ENCODE peak calls at places on chromosomes 11 and 22, in four cellular contexts. B is OCI-LY7, E is upper lobe of right lung, G is colonic mucosa. L is an unnamed sample.

GRCh38 chr22:19855504-19856409 is 1.1 kb upstream of the GNB1L start:
- DNase-seq in B (peak; percentile 84), E (peak; percentile 85), G (peak; percentile 57), L (peak; percentile 55)

GRCh38 chr11:117097567-117098268 is 510 bp downstream of the SIK3 start:
- DNase-seq in B (peak; percentile 66), E (peak; percentile 82), G (peak; percentile 45), L (peak; percentile 80)

GRCh38 chr22:50739894-50740293 is 1.9 kb downstream of the ACR start:
- DNase-seq in B (no peak), E (peak; percentile 60), G (no peak), L (no peak)

GRCh38 chr11:117595440-117595839 is 201.6 kb downstream of the DSCAML1 start:
- DNase-seq in B (peak; percentile 2), E (no peak), G (no peak), L (no peak)

GRCh38 chr22:28817919-28818859 is 17.8 kb upstream of the XBP1 start:
- DNase-seq in B (peak; percentile 46), E (peak; percentile 76), G (peak; percentile 84), L (peak; percentile 75)

GRCh38 chr11:35084817-35085424 is 54.0 kb upstream of the CD44 start:
- DNase-seq in B (no peak), E (no peak), G (no peak), L (no peak)

GRCh38 chr11:94398101-94398500 is 3.1 kb downstream of the GPR83 start:
- DNase-seq in B (no peak), E (no peak), G (no peak), L (no peak)

GRCh38 chr11:80163011-80163410 is 722.2 kb upstream of the TENM4 start:
- DNase-seq in B (no peak), E (no peak), G (no peak), L (no peak)

GRCh38 chr22:46062971-46063631 is 86.1 kb upstream of the WNT7B start:
- DNase-seq in B (no peak), E (peak; percentile 54), G (no peak), L (peak; percentile 35)

GRCh38 chr22:43110927-43111623 is 525 bp downstream of the BIK start:
- DNase-seq in B (peak; percentile 89), E (peak; percentile 83), G (peak; percentile 50), L (peak; percentile 81)

GRCh38 chr22:48496226-48496845 is 1331.3 kb downstream of the BRD1 start:
- DNase-seq in B (no peak), E (peak; percentile 46), G (no peak), L (no peak)

GRCh38 chr11:100640646-100641045 is 46.4 kb upstream of the ARHGAP42 start:
- DNase-seq in B (no peak), E (no peak), G (no peak), L (no peak)

GRCh38 chr11:73659961-73660360 is 13.6 kb downstream of the PLEKHB1 start:
- DNase-seq in B (no peak), E (no peak), G (no peak), L (no peak)

GRCh38 chr22:30277547-30278344 is 11.1 kb upstream of the OSM start:
- DNase-seq in B (no peak), E (no peak), G (peak; percentile 64), L (peak; percentile 41)

GRCh38 chr11:100925935-100926334 is 203.7 kb downstream of the PGR start:
- DNase-seq in B (no peak), E (no peak), G (no peak), L (no peak)

GRCh38 chr22:19640306-19640705 is 74.0 kb upstream of the SEPTIN5 start:
- DNase-seq in B (no peak), E (no peak), G (no peak), L (no peak)

GRCh38 chr11:14818779-14819178 is 73.3 kb downstream of the CYP2R1 start:
- DNase-seq in B (no peak), E (no peak), G (no peak), L (no peak)

GRCh38 chr11:128501008-128501407 is 86.3 kb downstream of the ETS1 start:
- DNase-seq in B (no peak), E (no peak), G (no peak), L (no peak)

GRCh38 chr11:128504489-128504888 is 82.9 kb downstream of the ETS1 start:
- DNase-seq in B (no peak), E (no peak), G (no peak), L (no peak)

GRCh38 chr11:128501576-128502549 is 85.5 kb downstream of the ETS1 start:
- DNase-seq in B (no peak), E (no peak), G (no peak), L (no peak)

GRCh38 chr11:128503231-128503991 is 83.9 kb downstream of the ETS1 start:
- DNase-seq in B (no peak), E (no peak), G (no peak), L (no peak)

DNA sequence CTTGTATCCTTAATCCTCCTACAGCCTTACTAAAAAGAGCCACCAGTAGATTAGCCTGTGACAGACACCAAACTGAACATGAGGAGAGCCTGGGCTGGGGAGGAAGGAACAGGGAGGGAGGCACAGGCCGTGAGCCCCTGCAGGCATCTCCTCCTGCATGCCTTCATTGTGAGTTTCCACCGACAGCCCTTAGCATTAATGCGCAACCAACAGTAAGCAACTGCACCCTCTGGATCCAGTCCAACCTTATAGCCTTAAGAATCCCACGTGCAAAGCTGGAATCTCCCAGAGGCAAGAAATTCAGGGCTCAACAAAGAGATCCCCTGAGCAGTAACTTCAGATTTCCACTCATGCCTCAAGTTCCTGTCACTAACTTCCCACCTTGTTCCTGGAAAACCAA is 84.6 kb downstream of the ETS1 start:
- DNase-seq in B (no peak), E (no peak), G (no peak), L (peak; percentile 51)
- H3K4me1 ChIP-seq in B (peaks cover 95% of the 10 kb centered on the region), E (peaks cover 100% of the 10 kb centered on the region), G (peaks cover 15% of the 10 kb centered on the region), L (peaks cover 63% of the 10 kb centered on the region)

GRCh38 chr11:123407124-123407995 is 22.7 kb upstream of the GRAMD1B start:
- DNase-seq in B (peak; percentile 56), E (no peak), G (peak; percentile 81), L (peak; percentile 63)
- H3K4me3 ChIP-seq in B (no peak overlapping the region), E (no peak overlapping the region), G (no peak overlapping the region), L (no peak overlapping the region)

DNA sequence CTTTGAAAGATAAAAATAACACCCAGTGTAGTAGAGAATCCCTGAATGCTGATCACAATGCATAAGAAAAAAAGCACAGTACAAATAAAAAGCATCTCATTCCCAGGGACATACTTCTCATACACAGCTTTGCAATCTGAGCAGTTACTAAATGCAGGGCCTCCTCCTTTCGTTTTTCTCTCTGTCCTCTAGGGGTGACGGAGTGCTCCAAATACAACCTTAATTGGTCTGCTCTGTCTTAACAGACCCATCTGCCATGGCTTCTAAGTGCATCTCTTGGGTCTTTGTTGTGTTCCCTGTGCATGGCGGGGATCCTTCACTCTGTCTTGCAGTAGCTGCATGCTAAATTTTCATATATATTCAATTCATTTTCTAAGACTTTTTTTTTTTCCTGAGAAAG is 1114.2 kb upstream of the RAG2 start:
- DNase-seq in B (no peak), E (no peak), G (no peak), L (no peak)
- H3K4me1 ChIP-seq in B (no peaks in the 10 kb centered on the region), E (no peaks in the 10 kb centered on the region), G (no peaks in the 10 kb centered on the region), L (no peaks in the 10 kb centered on the region)

DNA sequence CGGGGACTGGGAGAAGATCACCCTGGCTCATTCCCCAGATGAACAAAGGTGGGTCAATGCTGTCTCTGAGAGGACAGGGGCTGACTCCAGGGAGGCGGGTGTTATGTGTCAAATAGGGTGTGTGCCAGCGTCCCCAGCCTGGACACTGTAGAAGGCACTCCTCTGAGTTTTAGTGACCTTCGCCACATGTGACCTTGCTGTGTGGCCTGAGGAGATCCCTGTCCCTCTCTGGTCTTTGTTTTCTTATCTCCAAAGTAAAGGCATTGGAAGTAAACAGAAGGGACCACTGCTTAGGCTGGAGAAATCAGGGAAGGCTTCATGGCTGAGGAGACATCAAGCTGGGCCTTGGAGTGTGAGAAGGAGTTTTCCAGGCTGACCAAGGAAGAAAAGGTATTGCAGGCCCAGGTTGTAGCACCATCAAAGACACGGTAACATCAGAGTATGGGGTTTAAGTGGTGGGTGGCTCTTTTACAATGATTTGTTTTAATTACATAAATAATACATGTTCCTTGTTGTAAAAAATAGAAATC is 74.4 kb downstream of the TP53I11 start:
- DNase-seq in B (no peak), E (no peak), G (no peak), L (no peak)
- H3K4me3 ChIP-seq in B (no peak overlapping the region), E (no peak overlapping the region), G (no peak overlapping the region), L (no peak overlapping the region)

DNA sequence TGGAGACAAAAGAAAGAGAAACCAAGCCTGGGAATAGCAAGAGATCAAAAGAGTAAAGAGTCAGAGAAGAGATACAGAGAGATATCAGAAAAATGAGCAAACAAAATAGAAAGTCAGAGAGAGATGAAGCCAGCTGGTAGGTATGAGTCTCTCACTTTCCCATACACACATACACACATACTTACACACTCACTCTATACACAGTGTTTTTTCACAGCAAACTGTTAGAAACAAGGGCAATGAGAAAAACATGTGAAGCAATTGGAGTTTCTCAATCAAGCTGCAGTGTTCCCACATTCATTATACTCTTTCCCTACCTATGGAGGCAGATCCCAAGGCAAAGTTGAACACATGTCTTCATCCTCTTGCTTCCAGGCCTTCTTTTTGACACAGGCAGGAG is 2.6 kb upstream of the NLRP10 start:
- DNase-seq in B (no peak), E (no peak), G (no peak), L (no peak)
- H3K4me1 ChIP-seq in B (peaks cover 25% of the 10 kb centered on the region), E (no peaks in the 10 kb centered on the region), G (no peaks in the 10 kb centered on the region), L (no peaks in the 10 kb centered on the region)

GRCh38 chr22:37337204-37337943 is 55.1 kb downstream of the CYTH4 start:
- DNase-seq in B (no peak), E (no peak), G (no peak), L (no peak)

GRCh38 chr22:37336474-37337028 is 54.2 kb downstream of the CYTH4 start:
- DNase-seq in B (no peak), E (no peak), G (peak; percentile 81), L (peak; percentile 45)

GRCh38 chr22:37334859-37335818 is 52.8 kb downstream of the CYTH4 start:
- DNase-seq in B (no peak), E (no peak), G (no peak), L (no peak)

GRCh38 chr22:37334461-37334858 is 52.2 kb downstream of the CYTH4 start:
- DNase-seq in B (no peak), E (no peak), G (no peak), L (no peak)

DNA sequence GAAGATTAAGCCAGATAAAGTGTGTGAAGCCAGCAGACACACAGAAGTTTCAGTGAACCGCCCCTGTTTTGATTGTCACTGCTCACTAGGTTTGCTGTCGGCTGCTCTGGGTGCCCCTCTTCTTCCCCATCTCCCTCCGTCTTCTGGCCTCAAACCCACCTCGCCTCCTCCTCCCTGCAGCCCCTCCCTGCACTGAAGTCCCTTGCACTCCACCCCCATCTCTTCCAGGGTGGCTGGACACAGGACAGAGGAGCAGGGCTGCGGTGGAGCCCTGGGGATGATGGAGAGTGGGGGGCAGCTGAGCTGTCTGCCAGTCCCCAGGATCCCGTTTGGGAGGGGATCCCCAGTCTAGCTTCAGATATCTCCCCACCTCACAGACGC is 53.5 kb downstream of the CYTH4 start:
- DNase-seq in B (no peak), E (no peak), G (no peak), L (no peak)
- H3K4me3 ChIP-seq in B (no peak overlapping the region), E (no peak overlapping the region), G (no peak overlapping the region), L (no peak overlapping the region)

L was measured in mucosa of descending colon.